ENCODE peak calls at places on chromosomes 3 and 15, in eight cellular contexts. W is ovary, K is tibial artery, G is fibroblast of the aortic adventitia, S is A549, L is colonic mucosa, M is cardiac muscle cell, T is thoracic aorta. Z is an unnamed sample.

GRCh38 chr15:74628199-74628598 is 12.6 kb downstream of the CLK3 start:
- DNase-seq in W (no peak), K (no peak), G (no peak), S (no peak), L (no peak), M (no peak), T (no peak), Z (no peak)

GRCh38 chr3:140117111-140117526 is 182.1 kb downstream of the CLSTN2 start:
- DNase-seq in W (no peak), K (no peak), G (no peak), S (no peak), L (no peak), M (no peak), T (no peak), Z (no peak)

GRCh38 chr3:195416795-195417194 is 26.0 kb downstream of the ACAP2 start:
- DNase-seq in W (no peak), K (no peak), G (no peak), S (no peak), L (no peak), M (no peak), T (no peak), Z (no peak)

GRCh38 chr3:25542571-25543039 is 114.5 kb downstream of the RARB start:
- DNase-seq in W (no peak), K (no peak), G (no peak), S (no peak), L (no peak), M (no peak), T (no peak), Z (peak)

GRCh38 chr15:45200799-45201556 is 13.2 kb upstream of the SHF start:
- DNase-seq in W (peak), K (peak), G (peak), S (peak), L (peak), M (peak), T (peak), Z (peak)

GRCh38 chr3:169052465-169053302 is 610.8 kb downstream of the MECOM start:
- DNase-seq in W (no peak), K (no peak), G (peak), S (no peak), L (no peak), M (no peak), T (no peak), Z (peak)

GRCh38 chr3:136366289-136366688 is 116.1 kb downstream of the PCCB start:
- DNase-seq in W (no peak), K (no peak), G (peak), S (no peak), L (no peak), M (no peak), T (no peak), Z (peak)

GRCh38 chr3:157785071-157785826 is 282.0 kb upstream of the VEPH1 start:
- DNase-seq in W (peak), K (no peak), G (peak), S (peak), L (no peak), M (no peak), T (no peak), Z (peak)

GRCh38 chr3:60399861-60400845 is 851.1 kb downstream of the FHIT start:
- DNase-seq in W (no peak), K (no peak), G (peak), S (no peak), L (no peak), M (no peak), T (no peak), Z (peak)

GRCh38 chr15:83516935-83517334 is 69.8 kb downstream of the SH3GL3 start:
- DNase-seq in W (no peak), K (no peak), G (peak), S (no peak), L (no peak), M (no peak), T (no peak), Z (peak)

GRCh38 chr15:34214135-34214534 is 4.2 kb upstream of the KATNBL1 start:
- DNase-seq in W (no peak), K (no peak), G (no peak), S (no peak), L (no peak), M (no peak), T (no peak), Z (no peak)

GRCh38 chr15:48471073-48471472 is 139.8 kb downstream of the DUT start:
- DNase-seq in W (no peak), K (no peak), G (no peak), S (no peak), L (no peak), M (no peak), T (no peak), Z (no peak)

GRCh38 chr3:39637807-39638206 is 170.3 kb downstream of the MOBP start:
- DNase-seq in W (no peak), K (no peak), G (peak), S (peak), L (no peak), M (no peak), T (no peak), Z (peak)

GRCh38 chr3:46228259-46229222 is 13.7 kb upstream of the CCR3 start:
- DNase-seq in W (no peak), K (peak), G (peak), S (no peak), L (peak), M (no peak), T (no peak), Z (peak)

GRCh38 chr15:41659190-41659589 is 1.0 kb upstream of the MGA start:
- DNase-seq in W (no peak), K (no peak), G (no peak), S (no peak), L (no peak), M (no peak), T (no peak), Z (no peak)
- H3K4me3 ChIP-seq in W (no peak), K (no peak), G (no peak), S (no peak), L (no peak), M (no peak), T (no peak), Z (no peak)

GRCh38 chr3:62373215-62373614 is at the start of gene FEZF2:
- DNase-seq in W (no peak), K (no peak), G (no peak), S (no peak), L (no peak), M (no peak), T (no peak), Z (no peak)
- H3K4me3 ChIP-seq in W (no peak), K (peak), G (peak), S (no peak), L (no peak), M (no peak), T (peak), Z (peak)

GRCh38 chr3:80785475-80785874 is 976.0 kb downstream of the GBE1 start:
- DNase-seq in W (no peak), K (no peak), G (no peak), S (no peak), L (no peak), M (no peak), T (no peak), Z (no peak)
- H3K4me3 ChIP-seq in W (no peak), K (no peak), G (no peak), S (no peak), L (no peak), M (no peak), T (no peak), Z (no peak)

GRCh38 chr3:53807117-53807521 is 39.1 kb downstream of the CHDH start:
- DNase-seq in W (no peak), K (no peak), G (no peak), S (no peak), L (no peak), M (no peak), T (no peak), Z (no peak)
- H3K4me3 ChIP-seq in W (no peak), K (no peak), G (no peak), S (no peak), L (no peak), M (no peak), T (no peak), Z (no peak)

DNA sequence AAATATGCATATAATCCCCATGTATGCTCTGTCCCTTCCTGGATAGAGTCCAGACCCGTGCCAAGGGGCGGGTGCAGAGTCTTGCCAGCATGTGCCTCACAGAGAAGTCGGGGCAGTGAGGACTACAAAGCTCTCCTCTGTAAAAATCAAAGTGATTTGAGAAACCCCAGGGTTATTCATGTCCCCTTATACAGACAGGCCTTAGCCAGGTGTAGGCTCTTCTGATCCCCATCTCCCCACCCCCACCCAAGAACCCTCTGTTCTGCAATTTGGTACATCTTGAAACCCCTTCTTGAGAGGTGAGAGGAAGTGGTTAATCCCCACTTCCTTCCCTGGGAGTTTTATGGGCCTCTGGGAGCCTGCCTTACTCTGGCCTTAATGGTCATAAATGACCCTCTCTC is 24.7 kb downstream of the TRIM71 start:
- DNase-seq in W (no peak), K (no peak), G (no peak), S (no peak), L (peak), M (no peak), T (no peak), Z (no peak)
- H3K4me3 ChIP-seq in W (no peak), K (no peak), G (no peak), S (no peak), L (no peak), M (no peak), T (no peak), Z (no peak)

GRCh38 chr3:9403463-9403862 is 6.0 kb downstream of the SETD5 start:
- DNase-seq in W (no peak), K (no peak), G (no peak), S (no peak), L (no peak), M (no peak), T (no peak), Z (no peak)

GRCh38 chr3:9402410-9403228 is 5.2 kb downstream of the SETD5 start:
- DNase-seq in W (peak), K (no peak), G (no peak), S (peak), L (peak), M (peak), T (no peak), Z (peak)

GRCh38 chr3:9400626-9401025 is 3.2 kb downstream of the SETD5 start:
- DNase-seq in W (no peak), K (no peak), G (no peak), S (no peak), L (no peak), M (peak), T (no peak), Z (no peak)

GRCh38 chr3:9399746-9400145 is 2.3 kb downstream of the SETD5 start:
- DNase-seq in W (peak), K (peak), G (peak), S (peak), L (peak), M (peak), T (peak), Z (peak)

GRCh38 chr3:9401986-9402385 is 4.6 kb downstream of the SETD5 start:
- DNase-seq in W (no peak), K (no peak), G (no peak), S (no peak), L (no peak), M (no peak), T (no peak), Z (no peak)
- H3K4me3 ChIP-seq in W (no peak), K (no peak), G (peak), S (peak), L (no peak), M (no peak), T (peak), Z (no peak)

GRCh38 chr3:45226206-45226915 is at the start of gene TMEM158:
- DNase-seq in W (peak), K (peak), G (peak), S (peak), L (peak), M (peak), T (peak), Z (peak)
- H3K4me3 ChIP-seq in W (peak), K (peak), G (peak), S (peak), L (peak), M (peak), T (peak), Z (peak)